ENCODE peak calls at places on chromosomes 5 and 9, in eight cellular contexts. S, A, O, Z, E, Y, F and P are unnamed samples.
A peak's percentile ranks its signal among the peaks of the same experiment; 100 is the strongest.

GRCh38 chr5:119828536-119828935 is 199.2 kb downstream of the FAM170A start:
- DNase-seq in Y (no peak), A (no peak), Z (no peak), E (no peak), O (no peak), S (no peak), F (no peak), P (no peak)

GRCh38 chr9:91781116-91781515 is 168.9 kb downstream of the ROR2 start:
- DNase-seq in S (no peak), A (no peak), E (no peak), O (no peak), Z (no peak), F (no peak), Y (no peak), P (no peak)

GRCh38 chr9:69961834-69962233 is 81.8 kb upstream of the MAMDC2 start:
- DNase-seq in O (no peak), Z (no peak), A (no peak), E (no peak), Y (no peak), F (no peak), S (no peak), P (no peak)

GRCh38 chr5:142360607-142361120 is 35.8 kb upstream of the SPRY4 start:
- DNase-seq in E (no peak), A (peak; percentile 46), F (no peak), O (peak; percentile 57), S (no peak), Z (no peak), Y (no peak), P (no peak)

GRCh38 chr5:157335534-157336422 is 69.9 kb downstream of the CYFIP2 start:
- DNase-seq in Z (peak; percentile 31), E (no peak), Y (no peak), A (no peak), O (no peak), S (no peak), F (no peak), P (no peak)

GRCh38 chr9:80061096-80061495 is 489.3 kb downstream of the TLE4 start:
- DNase-seq in A (no peak), Z (no peak), F (no peak), O (no peak), E (no peak), Y (no peak), S (no peak), P (no peak)

GRCh38 chr9:38062498-38063362 is 6.3 kb downstream of the SHB start:
- DNase-seq in Z (no peak), F (no peak), E (no peak), A (no peak), Y (no peak), S (no peak), O (no peak), P (no peak)

GRCh38 chr9:4246969-4247368 is 52.9 kb downstream of the GLIS3 start:
- DNase-seq in A (no peak), Y (no peak), O (no peak), Z (no peak), S (no peak), E (no peak), F (no peak), P (no peak)

GRCh38 chr5:68950111-68950510 is 143.7 kb upstream of the SLC30A5 start:
- DNase-seq in E (no peak), O (no peak), S (peak; percentile 19), Z (no peak), F (no peak), A (no peak), Y (no peak), P (no peak)